ENCODE peak calls at places on chromosomes 12 and 14, in eight cellular contexts. One of them, this sample, is unnamed.

GRCh38 chr12:85680881-85681280 is 155.3 kb downstream of the RASSF9 start:
- DNase-seq in central memory CD4-positive, alpha-beta T cell: no peak
- DNase-seq in midbrain: no peak
- DNase-seq in activated CD8-positive, alpha-beta T cell treated with anti-CD3 and anti-CD28 coated beads for 36 hours: no peak
- DNase-seq in activated CD4-positive, alpha-beta T cell treated with anti-CD3 and anti-CD28 coated beads, Interleukin-2, amount 10 ng/mL, durations not matched to agents 7 days and 5 days: no peak
- DNase-seq in ELR: no peak
- DNase-seq in NCI-H2081 treated with DMSO at 0.1 percent for 48 hours: no peak
- DNase-seq in MCF 10A: no peak
- DNase-seq in this sample: no peak

GRCh38 chr14:104766256-104766862 is 13.4 kb downstream of the SIVA1 start:
- DNase-seq in central memory CD4-positive, alpha-beta T cell: no peak
- DNase-seq in activated CD4-positive, alpha-beta T cell treated with anti-CD3 and anti-CD28 coated beads, Interleukin-2, amount 10 ng/mL, durations not matched to agents 7 days and 5 days: no peak
- DNase-seq in activated CD8-positive, alpha-beta T cell treated with anti-CD3 and anti-CD28 coated beads for 36 hours: no peak
- DNase-seq in midbrain: no peak
- DNase-seq in NCI-H2081 treated with DMSO at 0.1 percent for 48 hours: no peak
- DNase-seq in ELR: no peak
- DNase-seq in MCF 10A: no peak
- DNase-seq in this sample: no peak

GRCh38 chr14:85534435-85534834 is 4.5 kb downstream of the FLRT2 start:
- DNase-seq in central memory CD4-positive, alpha-beta T cell: no peak
- DNase-seq in MCF 10A: peak; percentile 21
- DNase-seq in NCI-H2081 treated with DMSO at 0.1 percent for 48 hours: no peak
- DNase-seq in ELR: peak; percentile 53
- DNase-seq in activated CD4-positive, alpha-beta T cell treated with anti-CD3 and anti-CD28 coated beads, Interleukin-2, amount 10 ng/mL, durations not matched to agents 7 days and 5 days: no peak
- DNase-seq in midbrain: no peak
- DNase-seq in activated CD8-positive, alpha-beta T cell treated with anti-CD3 and anti-CD28 coated beads for 36 hours: no peak
- DNase-seq in this sample: peak; percentile 6

GRCh38 chr12:31574803-31575573 is 15.9 kb downstream of the DENND5B start:
- DNase-seq in activated CD8-positive, alpha-beta T cell treated with anti-CD3 and anti-CD28 coated beads for 36 hours: no peak
- DNase-seq in MCF 10A: peak; percentile 16
- DNase-seq in NCI-H2081 treated with DMSO at 0.1 percent for 48 hours: no peak
- DNase-seq in central memory CD4-positive, alpha-beta T cell: no peak
- DNase-seq in midbrain: no peak
- DNase-seq in ELR: peak; percentile 39
- DNase-seq in activated CD4-positive, alpha-beta T cell treated with anti-CD3 and anti-CD28 coated beads, Interleukin-2, amount 10 ng/mL, durations not matched to agents 7 days and 5 days: no peak
- DNase-seq in this sample: no peak

GRCh38 chr14:44898547-44898946 is 63.2 kb downstream of the KLHL28 start:
- DNase-seq in ELR: peak; percentile 47
- DNase-seq in central memory CD4-positive, alpha-beta T cell: no peak
- DNase-seq in activated CD4-positive, alpha-beta T cell treated with anti-CD3 and anti-CD28 coated beads, Interleukin-2, amount 10 ng/mL, durations not matched to agents 7 days and 5 days: no peak
- DNase-seq in NCI-H2081 treated with DMSO at 0.1 percent for 48 hours: no peak
- DNase-seq in activated CD8-positive, alpha-beta T cell treated with anti-CD3 and anti-CD28 coated beads for 36 hours: no peak
- DNase-seq in midbrain: no peak
- DNase-seq in MCF 10A: no peak
- DNase-seq in this sample: no peak

GRCh38 chr12:1591543-1591942 is 2.8 kb downstream of the FBXL14 start:
- DNase-seq in activated CD4-positive, alpha-beta T cell treated with anti-CD3 and anti-CD28 coated beads, Interleukin-2, amount 10 ng/mL, durations not matched to agents 7 days and 5 days: no peak
- DNase-seq in MCF 10A: no peak
- DNase-seq in midbrain: no peak
- DNase-seq in ELR: peak; percentile 55
- DNase-seq in NCI-H2081 treated with DMSO at 0.1 percent for 48 hours: no peak
- DNase-seq in central memory CD4-positive, alpha-beta T cell: no peak
- DNase-seq in activated CD8-positive, alpha-beta T cell treated with anti-CD3 and anti-CD28 coated beads for 36 hours: no peak
- DNase-seq in this sample: no peak

GRCh38 chr14:74018029-74018703 is 922 bp downstream of the ENTPD5 start:
- DNase-seq in central memory CD4-positive, alpha-beta T cell: peak; percentile 17
- DNase-seq in activated CD4-positive, alpha-beta T cell treated with anti-CD3 and anti-CD28 coated beads, Interleukin-2, amount 10 ng/mL, durations not matched to agents 7 days and 5 days: peak; percentile 6
- DNase-seq in NCI-H2081 treated with DMSO at 0.1 percent for 48 hours: no peak
- DNase-seq in MCF 10A: peak; percentile 72
- DNase-seq in activated CD8-positive, alpha-beta T cell treated with anti-CD3 and anti-CD28 coated beads for 36 hours: no peak
- DNase-seq in midbrain: peak; percentile 27
- DNase-seq in ELR: peak; percentile 80
- DNase-seq in this sample: no peak

GRCh38 chr12:68557011-68557715 is 53.5 kb upstream of the RAP1B start:
- DNase-seq in midbrain: no peak
- DNase-seq in ELR: peak; percentile 94
- DNase-seq in activated CD4-positive, alpha-beta T cell treated with anti-CD3 and anti-CD28 coated beads, Interleukin-2, amount 10 ng/mL, durations not matched to agents 7 days and 5 days: no peak
- DNase-seq in NCI-H2081 treated with DMSO at 0.1 percent for 48 hours: no peak
- DNase-seq in central memory CD4-positive, alpha-beta T cell: no peak
- DNase-seq in activated CD8-positive, alpha-beta T cell treated with anti-CD3 and anti-CD28 coated beads for 36 hours: no peak
- DNase-seq in MCF 10A: peak; percentile 15
- DNase-seq in this sample: no peak

GRCh38 chr12:59624732-59625455 is 29.1 kb downstream of the SLC16A7 start:
- DNase-seq in activated CD8-positive, alpha-beta T cell treated with anti-CD3 and anti-CD28 coated beads for 36 hours: no peak
- DNase-seq in activated CD4-positive, alpha-beta T cell treated with anti-CD3 and anti-CD28 coated beads, Interleukin-2, amount 10 ng/mL, durations not matched to agents 7 days and 5 days: no peak
- DNase-seq in central memory CD4-positive, alpha-beta T cell: no peak
- DNase-seq in midbrain: no peak
- DNase-seq in MCF 10A: no peak
- DNase-seq in NCI-H2081 treated with DMSO at 0.1 percent for 48 hours: no peak
- DNase-seq in ELR: no peak
- DNase-seq in this sample: no peak

GRCh38 chr14:104228221-104228620 is 89.8 kb downstream of the KIF26A start:
- DNase-seq in MCF 10A: no peak
- DNase-seq in activated CD8-positive, alpha-beta T cell treated with anti-CD3 and anti-CD28 coated beads for 36 hours: no peak
- DNase-seq in midbrain: no peak
- DNase-seq in ELR: no peak
- DNase-seq in NCI-H2081 treated with DMSO at 0.1 percent for 48 hours: no peak
- DNase-seq in activated CD4-positive, alpha-beta T cell treated with anti-CD3 and anti-CD28 coated beads, Interleukin-2, amount 10 ng/mL, durations not matched to agents 7 days and 5 days: no peak
- DNase-seq in central memory CD4-positive, alpha-beta T cell: no peak
- DNase-seq in this sample: no peak

GRCh38 chr12:71160585-71160984 is 2.8 kb upstream of the TSPAN8 start:
- DNase-seq in MCF 10A: peak; percentile 56
- DNase-seq in activated CD4-positive, alpha-beta T cell treated with anti-CD3 and anti-CD28 coated beads, Interleukin-2, amount 10 ng/mL, durations not matched to agents 7 days and 5 days: no peak
- DNase-seq in activated CD8-positive, alpha-beta T cell treated with anti-CD3 and anti-CD28 coated beads for 36 hours: no peak
- DNase-seq in central memory CD4-positive, alpha-beta T cell: no peak
- DNase-seq in midbrain: no peak
- DNase-seq in ELR: no peak
- DNase-seq in NCI-H2081 treated with DMSO at 0.1 percent for 48 hours: no peak
- DNase-seq in this sample: no peak

GRCh38 chr12:117090816-117091711 is 8.2 kb downstream of the TESC start:
- DNase-seq in central memory CD4-positive, alpha-beta T cell: no peak
- DNase-seq in midbrain: no peak
- DNase-seq in NCI-H2081 treated with DMSO at 0.1 percent for 48 hours: no peak
- DNase-seq in activated CD4-positive, alpha-beta T cell treated with anti-CD3 and anti-CD28 coated beads, Interleukin-2, amount 10 ng/mL, durations not matched to agents 7 days and 5 days: no peak
- DNase-seq in ELR: no peak
- DNase-seq in activated CD8-positive, alpha-beta T cell treated with anti-CD3 and anti-CD28 coated beads for 36 hours: no peak
- DNase-seq in MCF 10A: no peak
- DNase-seq in this sample: no peak

GRCh38 chr12:117343296-117343695 is 18.1 kb downstream of the NOS1 start:
- DNase-seq in activated CD8-positive, alpha-beta T cell treated with anti-CD3 and anti-CD28 coated beads for 36 hours: no peak
- DNase-seq in NCI-H2081 treated with DMSO at 0.1 percent for 48 hours: no peak
- DNase-seq in central memory CD4-positive, alpha-beta T cell: no peak
- DNase-seq in MCF 10A: peak; percentile 68
- DNase-seq in ELR: no peak
- DNase-seq in midbrain: no peak
- DNase-seq in activated CD4-positive, alpha-beta T cell treated with anti-CD3 and anti-CD28 coated beads, Interleukin-2, amount 10 ng/mL, durations not matched to agents 7 days and 5 days: no peak
- DNase-seq in this sample: no peak

GRCh38 chr12:6914246-6914947 is at the start of gene ENO2:
- DNase-seq in ELR: peak; percentile 83
- DNase-seq in activated CD4-positive, alpha-beta T cell treated with anti-CD3 and anti-CD28 coated beads, Interleukin-2, amount 10 ng/mL, durations not matched to agents 7 days and 5 days: peak; percentile 78
- DNase-seq in activated CD8-positive, alpha-beta T cell treated with anti-CD3 and anti-CD28 coated beads for 36 hours: peak; percentile 88
- DNase-seq in central memory CD4-positive, alpha-beta T cell: peak; percentile 87
- DNase-seq in midbrain: peak; percentile 63
- DNase-seq in NCI-H2081 treated with DMSO at 0.1 percent for 48 hours: no peak
- DNase-seq in MCF 10A: peak; percentile 47
- DNase-seq in this sample: peak; percentile 75

GRCh38 chr12:108597559-108598471 is at the start of gene TMEM119:
- DNase-seq in activated CD4-positive, alpha-beta T cell treated with anti-CD3 and anti-CD28 coated beads, Interleukin-2, amount 10 ng/mL, durations not matched to agents 7 days and 5 days: no peak
- DNase-seq in midbrain: no peak
- DNase-seq in ELR: peak; percentile 14
- DNase-seq in NCI-H2081 treated with DMSO at 0.1 percent for 48 hours: no peak
- DNase-seq in activated CD8-positive, alpha-beta T cell treated with anti-CD3 and anti-CD28 coated beads for 36 hours: no peak
- DNase-seq in central memory CD4-positive, alpha-beta T cell: no peak
- DNase-seq in MCF 10A: no peak
- DNase-seq in this sample: peak; percentile 32

GRCh38 chr14:24192933-24193332 is 2.3 kb downstream of the TM9SF1 start:
- DNase-seq in central memory CD4-positive, alpha-beta T cell: no peak
- DNase-seq in MCF 10A: no peak
- DNase-seq in ELR: no peak
- DNase-seq in NCI-H2081 treated with DMSO at 0.1 percent for 48 hours: no peak
- DNase-seq in activated CD8-positive, alpha-beta T cell treated with anti-CD3 and anti-CD28 coated beads for 36 hours: no peak
- DNase-seq in activated CD4-positive, alpha-beta T cell treated with anti-CD3 and anti-CD28 coated beads, Interleukin-2, amount 10 ng/mL, durations not matched to agents 7 days and 5 days: no peak
- DNase-seq in midbrain: no peak
- DNase-seq in this sample: no peak

GRCh38 chr12:55685671-55686070 is 22.0 kb downstream of the ITGA7 start:
- DNase-seq in midbrain: no peak
- DNase-seq in MCF 10A: no peak
- DNase-seq in central memory CD4-positive, alpha-beta T cell: no peak
- DNase-seq in ELR: no peak
- DNase-seq in activated CD4-positive, alpha-beta T cell treated with anti-CD3 and anti-CD28 coated beads, Interleukin-2, amount 10 ng/mL, durations not matched to agents 7 days and 5 days: no peak
- DNase-seq in NCI-H2081 treated with DMSO at 0.1 percent for 48 hours: no peak
- DNase-seq in activated CD8-positive, alpha-beta T cell treated with anti-CD3 and anti-CD28 coated beads for 36 hours: no peak
- DNase-seq in this sample: no peak